ENCODE peak calls at places on chromosomes 3 and 15, in ten cellular contexts. I, K, X, Q, C, J, M, W, R and N are unnamed samples.

GRCh38 chr3:119542168-119542767 is 17.1 kb downstream of the CD80 start:
- DNase-seq in R (no peak), Q (no peak), K (no peak), C (no peak), J (no peak), I (no peak), X (no peak), M (no peak), W (no peak), N (no peak)

GRCh38 chr3:66588340-66588847 is 87.6 kb upstream of the LRIG1 start:
- DNase-seq in X (no peak), C (no peak), I (no peak), Q (no peak), K (no peak), J (no peak), W (no peak), M (no peak), R (no peak), N (no peak)

GRCh38 chr15:67199391-67199790 is 55.1 kb downstream of the AAGAB start:
- DNase-seq in X (no peak), W (no peak), J (no peak), K (no peak), M (no peak), Q (no peak), R (no peak), I (no peak), C (no peak), N (no peak)

GRCh38 chr3:133448478-133449122 is 48.7 kb downstream of the BFSP2 start:
- DNase-seq in K (no peak), I (no peak), M (no peak), J (no peak), C (no peak), Q (peak), W (no peak), X (no peak), R (no peak), N (peak)

GRCh38 chr3:114839476-114839875 is 307.6 kb downstream of the ZBTB20 start:
- DNase-seq in X (no peak), C (no peak), K (no peak), J (no peak), Q (no peak), M (no peak), I (peak), W (no peak), R (no peak), N (no peak)

GRCh38 chr3:5784656-5785055 is 597.1 kb downstream of the EDEM1 start:
- DNase-seq in J (no peak), M (no peak), W (no peak), K (no peak), I (no peak), C (no peak), R (no peak), X (no peak), Q (no peak), N (no peak)

GRCh38 chr3:141454906-141455602 is 31.8 kb upstream of the RASA2 start:
- DNase-seq in K (no peak), M (no peak), I (peak), W (no peak), R (peak), Q (peak), C (no peak), X (peak), J (no peak), N (peak)

GRCh38 chr15:29270169-29270955 is 740 bp upstream of the NSMCE3 start:
- DNase-seq in K (no peak), J (no peak), X (peak), I (peak), R (no peak), M (no peak), C (no peak), Q (no peak), W (no peak), N (peak)

GRCh38 chr3:198021320-198021719 is 61.3 kb downstream of the LMLN start:
- DNase-seq in R (no peak), W (no peak), K (no peak), J (no peak), C (no peak), Q (no peak), I (no peak), X (no peak), M (no peak), N (no peak)

GRCh38 chr3:113329757-113330156 is 111.5 kb downstream of the CFAP44 start:
- DNase-seq in C (no peak), Q (no peak), I (no peak), K (no peak), R (no peak), X (no peak), W (no peak), M (no peak), J (no peak), N (no peak)

GRCh38 chr3:14616606-14617507 is 34.7 kb upstream of the CCDC174 start:
- DNase-seq in C (no peak), K (no peak), W (no peak), J (no peak), M (no peak), R (no peak), Q (no peak), X (no peak), I (peak), N (no peak)

GRCh38 chr3:140203510-140203909 is 268.5 kb downstream of the CLSTN2 start:
- DNase-seq in X (no peak), Q (no peak), C (no peak), W (no peak), J (no peak), K (no peak), I (peak), M (no peak), R (no peak), N (no peak)

GRCh38 chr3:72698154-72698917 is 149.9 kb downstream of the SHQ1 start:
- DNase-seq in C (no peak), K (no peak), X (no peak), I (no peak), M (no peak), Q (no peak), J (no peak), R (peak), W (no peak), N (no peak)

GRCh38 chr3:59880717-59881116 is 830.9 kb upstream of the CFAP20DC start:
- DNase-seq in J (no peak), C (no peak), X (no peak), K (no peak), M (no peak), Q (no peak), R (no peak), I (no peak), W (no peak), N (no peak)

GRCh38 chr3:59839810-59840515 is 790.1 kb upstream of the CFAP20DC start:
- DNase-seq in M (no peak), J (no peak), R (no peak), W (no peak), Q (peak), C (no peak), X (no peak), K (no peak), I (no peak), N (peak)

GRCh38 chr3:17213102-17213501 is 328.3 kb downstream of the PLCL2 start:
- DNase-seq in Q (no peak), I (no peak), J (no peak), K (no peak), C (no peak), M (no peak), W (no peak), R (no peak), X (no peak), N (no peak)

GRCh38 chr3:170470063-170471006 is 51.7 kb downstream of the CLDN11 start:
- DNase-seq in W (no peak), C (peak), M (no peak), X (peak), K (no peak), I (peak), Q (no peak), R (no peak), J (no peak), N (no peak)

GRCh38 chr15:66613743-66614142 is 47.9 kb upstream of the LCTL start:
- DNase-seq in C (no peak), R (no peak), J (no peak), M (no peak), K (no peak), I (no peak), X (no peak), W (no peak), Q (no peak), N (no peak)

GRCh38 chr15:64701482-64701881 is 73.9 kb downstream of the RBPMS2 start:
- DNase-seq in C (no peak), W (no peak), J (no peak), R (no peak), X (no peak), M (no peak), I (no peak), K (no peak), Q (no peak), N (no peak)